ENCODE peak calls at places on chromosomes 4 and X, in nine cellular contexts. One of them, this sample, is unnamed.

GRCh38 chr4:60945641-60946040 is 254.5 kb upstream of the ADGRL3 start:
- DNase-seq in SW480: no peak
- DNase-seq in GM12864: no peak
- DNase-seq in type B pancreatic cell: no peak
- DNase-seq in activated CD4-positive, alpha-beta T cell treated with anti-CD3 and anti-CD28 coated beads for 1 hour: no peak
- DNase-seq in NCI-H2029: no peak
- DNase-seq in T-helper 2 cell: no peak
- DNase-seq in KBM-7: no peak
- DNase-seq in heart left ventricle: no peak
- DNase-seq in this sample: no peak

GRCh38 chr4:158209825-158210807 is at the start of gene TMEM144:
- DNase-seq in SW480: peak
- DNase-seq in GM12864: no peak
- DNase-seq in type B pancreatic cell: peak
- DNase-seq in activated CD4-positive, alpha-beta T cell treated with anti-CD3 and anti-CD28 coated beads for 1 hour: no peak
- DNase-seq in NCI-H2029: peak
- DNase-seq in T-helper 2 cell: no peak
- DNase-seq in KBM-7: peak
- DNase-seq in heart left ventricle: peak
- DNase-seq in this sample: peak

GRCh38 chrX:21412883-21413282 is 38.7 kb downstream of the CNKSR2 start:
- DNase-seq in SW480: no peak
- DNase-seq in GM12864: no peak
- DNase-seq in type B pancreatic cell: no peak
- DNase-seq in activated CD4-positive, alpha-beta T cell treated with anti-CD3 and anti-CD28 coated beads for 1 hour: no peak
- DNase-seq in NCI-H2029: no peak
- DNase-seq in T-helper 2 cell: no peak
- DNase-seq in KBM-7: no peak
- DNase-seq in heart left ventricle: no peak
- DNase-seq in this sample: no peak

GRCh38 chrX:49988128-49988527 is 65.7 kb downstream of the CLCN5 start:
- DNase-seq in SW480: no peak
- DNase-seq in GM12864: no peak
- DNase-seq in type B pancreatic cell: no peak
- DNase-seq in activated CD4-positive, alpha-beta T cell treated with anti-CD3 and anti-CD28 coated beads for 1 hour: no peak
- DNase-seq in NCI-H2029: no peak
- DNase-seq in T-helper 2 cell: no peak
- DNase-seq in KBM-7: peak
- DNase-seq in heart left ventricle: no peak
- DNase-seq in this sample: no peak

GRCh38 chr4:76003620-76004019 is 3.7 kb downstream of the CXCL9 start:
- DNase-seq in SW480: no peak
- DNase-seq in GM12864: no peak
- DNase-seq in type B pancreatic cell: no peak
- DNase-seq in activated CD4-positive, alpha-beta T cell treated with anti-CD3 and anti-CD28 coated beads for 1 hour: no peak
- DNase-seq in NCI-H2029: no peak
- DNase-seq in T-helper 2 cell: no peak
- DNase-seq in KBM-7: no peak
- DNase-seq in heart left ventricle: no peak
- DNase-seq in this sample: no peak

GRCh38 chr4:38452009-38452408 is 212.0 kb upstream of the KLF3 start:
- DNase-seq in SW480: no peak
- DNase-seq in GM12864: no peak
- DNase-seq in type B pancreatic cell: no peak
- DNase-seq in activated CD4-positive, alpha-beta T cell treated with anti-CD3 and anti-CD28 coated beads for 1 hour: no peak
- DNase-seq in NCI-H2029: no peak
- DNase-seq in T-helper 2 cell: no peak
- DNase-seq in KBM-7: no peak
- DNase-seq in heart left ventricle: no peak
- DNase-seq in this sample: peak

GRCh38 chr4:90958256-90958895 is 831.2 kb downstream of the CCSER1 start:
- DNase-seq in SW480: no peak
- DNase-seq in GM12864: no peak
- DNase-seq in type B pancreatic cell: no peak
- DNase-seq in activated CD4-positive, alpha-beta T cell treated with anti-CD3 and anti-CD28 coated beads for 1 hour: no peak
- DNase-seq in NCI-H2029: no peak
- DNase-seq in T-helper 2 cell: no peak
- DNase-seq in KBM-7: no peak
- DNase-seq in heart left ventricle: no peak
- DNase-seq in this sample: no peak

GRCh38 chrX:50627696-50628095 is 157.1 kb upstream of the DGKK start:
- DNase-seq in SW480: no peak
- DNase-seq in GM12864: no peak
- DNase-seq in type B pancreatic cell: no peak
- DNase-seq in activated CD4-positive, alpha-beta T cell treated with anti-CD3 and anti-CD28 coated beads for 1 hour: no peak
- DNase-seq in NCI-H2029: no peak
- DNase-seq in T-helper 2 cell: no peak
- DNase-seq in KBM-7: no peak
- DNase-seq in heart left ventricle: no peak
- DNase-seq in this sample: no peak

GRCh38 chr4:58734030-58734673 is 1624.0 kb upstream of the IGFBP7 start:
- DNase-seq in SW480: no peak
- DNase-seq in GM12864: no peak
- DNase-seq in type B pancreatic cell: no peak
- DNase-seq in activated CD4-positive, alpha-beta T cell treated with anti-CD3 and anti-CD28 coated beads for 1 hour: no peak
- DNase-seq in NCI-H2029: no peak
- DNase-seq in T-helper 2 cell: no peak
- DNase-seq in KBM-7: no peak
- DNase-seq in heart left ventricle: no peak
- DNase-seq in this sample: no peak

GRCh38 chrX:45788941-45789348 is 588.3 kb upstream of the DIPK2B start:
- DNase-seq in SW480: peak
- DNase-seq in GM12864: no peak
- DNase-seq in type B pancreatic cell: no peak
- DNase-seq in activated CD4-positive, alpha-beta T cell treated with anti-CD3 and anti-CD28 coated beads for 1 hour: no peak
- DNase-seq in NCI-H2029: no peak
- DNase-seq in T-helper 2 cell: no peak
- DNase-seq in KBM-7: no peak
- DNase-seq in heart left ventricle: peak
- DNase-seq in this sample: no peak

GRCh38 chr4:16582036-16582435 is 316.4 kb downstream of the LDB2 start:
- DNase-seq in SW480: no peak
- DNase-seq in GM12864: no peak
- DNase-seq in type B pancreatic cell: no peak
- DNase-seq in activated CD4-positive, alpha-beta T cell treated with anti-CD3 and anti-CD28 coated beads for 1 hour: no peak
- DNase-seq in NCI-H2029: no peak
- DNase-seq in T-helper 2 cell: no peak
- DNase-seq in KBM-7: no peak
- DNase-seq in heart left ventricle: no peak
- DNase-seq in this sample: no peak

GRCh38 chr4:29467044-29467717 is 1253.0 kb upstream of the PCDH7 start:
- DNase-seq in SW480: no peak
- DNase-seq in GM12864: no peak
- DNase-seq in type B pancreatic cell: no peak
- DNase-seq in activated CD4-positive, alpha-beta T cell treated with anti-CD3 and anti-CD28 coated beads for 1 hour: no peak
- DNase-seq in NCI-H2029: no peak
- DNase-seq in T-helper 2 cell: no peak
- DNase-seq in KBM-7: no peak
- DNase-seq in heart left ventricle: no peak
- DNase-seq in this sample: no peak

GRCh38 chr4:717601-718320 is 12.1 kb downstream of the PCGF3 start:
- DNase-seq in SW480: no peak
- DNase-seq in GM12864: no peak
- DNase-seq in type B pancreatic cell: no peak
- DNase-seq in activated CD4-positive, alpha-beta T cell treated with anti-CD3 and anti-CD28 coated beads for 1 hour: no peak
- DNase-seq in NCI-H2029: no peak
- DNase-seq in T-helper 2 cell: no peak
- DNase-seq in KBM-7: no peak
- DNase-seq in heart left ventricle: no peak
- DNase-seq in this sample: peak

GRCh38 chr4:35250771-35251170 is 993.5 kb downstream of the ARAP2 start:
- DNase-seq in SW480: no peak
- DNase-seq in GM12864: no peak
- DNase-seq in type B pancreatic cell: no peak
- DNase-seq in activated CD4-positive, alpha-beta T cell treated with anti-CD3 and anti-CD28 coated beads for 1 hour: no peak
- DNase-seq in NCI-H2029: no peak
- DNase-seq in T-helper 2 cell: no peak
- DNase-seq in KBM-7: no peak
- DNase-seq in heart left ventricle: no peak
- DNase-seq in this sample: no peak

GRCh38 chr4:42627887-42628646 is 28.8 kb downstream of the ATP8A1 start:
- DNase-seq in SW480: no peak
- DNase-seq in GM12864: peak
- DNase-seq in type B pancreatic cell: no peak
- DNase-seq in activated CD4-positive, alpha-beta T cell treated with anti-CD3 and anti-CD28 coated beads for 1 hour: no peak
- DNase-seq in NCI-H2029: peak
- DNase-seq in T-helper 2 cell: no peak
- DNase-seq in KBM-7: no peak
- DNase-seq in heart left ventricle: peak
- DNase-seq in this sample: no peak

GRCh38 chr4:23876418-23877089 is 13.3 kb downstream of the PPARGC1A start:
- DNase-seq in SW480: no peak
- DNase-seq in GM12864: no peak
- DNase-seq in type B pancreatic cell: no peak
- DNase-seq in activated CD4-positive, alpha-beta T cell treated with anti-CD3 and anti-CD28 coated beads for 1 hour: no peak
- DNase-seq in NCI-H2029: no peak
- DNase-seq in T-helper 2 cell: no peak
- DNase-seq in KBM-7: no peak
- DNase-seq in heart left ventricle: no peak
- DNase-seq in this sample: no peak

GRCh38 chr4:184163813-184164212 is 53.9 kb downstream of the ENPP6 start:
- DNase-seq in SW480: peak
- DNase-seq in GM12864: no peak
- DNase-seq in type B pancreatic cell: no peak
- DNase-seq in activated CD4-positive, alpha-beta T cell treated with anti-CD3 and anti-CD28 coated beads for 1 hour: no peak
- DNase-seq in NCI-H2029: no peak
- DNase-seq in T-helper 2 cell: no peak
- DNase-seq in KBM-7: peak
- DNase-seq in heart left ventricle: peak
- DNase-seq in this sample: peak

GRCh38 chrX:13472975-13473665 is 96.3 kb upstream of the EGFL6 start:
- DNase-seq in SW480: no peak
- DNase-seq in GM12864: no peak
- DNase-seq in type B pancreatic cell: no peak
- DNase-seq in activated CD4-positive, alpha-beta T cell treated with anti-CD3 and anti-CD28 coated beads for 1 hour: no peak
- DNase-seq in NCI-H2029: no peak
- DNase-seq in T-helper 2 cell: no peak
- DNase-seq in KBM-7: no peak
- DNase-seq in heart left ventricle: no peak
- DNase-seq in this sample: no peak

GRCh38 chrX:19332983-19333382 is 10.7 kb upstream of the PDHA1 start:
- DNase-seq in SW480: no peak
- DNase-seq in GM12864: no peak
- DNase-seq in type B pancreatic cell: no peak
- DNase-seq in activated CD4-positive, alpha-beta T cell treated with anti-CD3 and anti-CD28 coated beads for 1 hour: no peak
- DNase-seq in NCI-H2029: no peak
- DNase-seq in T-helper 2 cell: no peak
- DNase-seq in KBM-7: no peak
- DNase-seq in heart left ventricle: peak
- DNase-seq in this sample: no peak

GRCh38 chr4:148831945-148832344 is 389.7 kb upstream of the NR3C2 start:
- DNase-seq in SW480: peak
- DNase-seq in GM12864: no peak
- DNase-seq in type B pancreatic cell: no peak
- DNase-seq in activated CD4-positive, alpha-beta T cell treated with anti-CD3 and anti-CD28 coated beads for 1 hour: no peak
- DNase-seq in NCI-H2029: no peak
- DNase-seq in T-helper 2 cell: no peak
- DNase-seq in KBM-7: no peak
- DNase-seq in heart left ventricle: no peak
- DNase-seq in this sample: peak

GRCh38 chr4:38930696-38931095 is 63.1 kb downstream of the FAM114A1 start:
- DNase-seq in SW480: no peak
- DNase-seq in GM12864: no peak
- DNase-seq in type B pancreatic cell: no peak
- DNase-seq in activated CD4-positive, alpha-beta T cell treated with anti-CD3 and anti-CD28 coated beads for 1 hour: no peak
- DNase-seq in NCI-H2029: no peak
- DNase-seq in T-helper 2 cell: no peak
- DNase-seq in KBM-7: no peak
- DNase-seq in heart left ventricle: no peak
- DNase-seq in this sample: no peak

GRCh38 chrX:43949669-43950068 is 23.5 kb downstream of the NDP start:
- DNase-seq in SW480: peak
- DNase-seq in GM12864: no peak
- DNase-seq in type B pancreatic cell: no peak
- DNase-seq in activated CD4-positive, alpha-beta T cell treated with anti-CD3 and anti-CD28 coated beads for 1 hour: no peak
- DNase-seq in NCI-H2029: no peak
- DNase-seq in T-helper 2 cell: no peak
- DNase-seq in KBM-7: peak
- DNase-seq in heart left ventricle: peak
- DNase-seq in this sample: peak

GRCh38 chrX:22534643-22535042 is 261.9 kb downstream of the CBLL2 start:
- DNase-seq in SW480: no peak
- DNase-seq in GM12864: no peak
- DNase-seq in type B pancreatic cell: no peak
- DNase-seq in activated CD4-positive, alpha-beta T cell treated with anti-CD3 and anti-CD28 coated beads for 1 hour: no peak
- DNase-seq in NCI-H2029: no peak
- DNase-seq in T-helper 2 cell: no peak
- DNase-seq in KBM-7: no peak
- DNase-seq in heart left ventricle: no peak
- DNase-seq in this sample: no peak

GRCh38 chrX:20507901-20508620 is 241.4 kb upstream of the RPS6KA3 start:
- DNase-seq in SW480: no peak
- DNase-seq in GM12864: no peak
- DNase-seq in type B pancreatic cell: no peak
- DNase-seq in activated CD4-positive, alpha-beta T cell treated with anti-CD3 and anti-CD28 coated beads for 1 hour: no peak
- DNase-seq in NCI-H2029: no peak
- DNase-seq in T-helper 2 cell: no peak
- DNase-seq in KBM-7: no peak
- DNase-seq in heart left ventricle: no peak
- DNase-seq in this sample: peak

GRCh38 chrX:97295954-97296353 is 412.2 kb downstream of the RPA4 start:
- DNase-seq in SW480: no peak
- DNase-seq in GM12864: no peak
- DNase-seq in type B pancreatic cell: no peak
- DNase-seq in activated CD4-positive, alpha-beta T cell treated with anti-CD3 and anti-CD28 coated beads for 1 hour: no peak
- DNase-seq in NCI-H2029: no peak
- DNase-seq in T-helper 2 cell: no peak
- DNase-seq in KBM-7: no peak
- DNase-seq in heart left ventricle: no peak
- DNase-seq in this sample: no peak

GRCh38 chrX:54093159-54093558 is 48.9 kb upstream of the PHF8 start:
- DNase-seq in SW480: no peak
- DNase-seq in GM12864: no peak
- DNase-seq in type B pancreatic cell: no peak
- DNase-seq in activated CD4-positive, alpha-beta T cell treated with anti-CD3 and anti-CD28 coated beads for 1 hour: no peak
- DNase-seq in NCI-H2029: no peak
- DNase-seq in T-helper 2 cell: no peak
- DNase-seq in KBM-7: no peak
- DNase-seq in heart left ventricle: no peak
- DNase-seq in this sample: no peak